ENCODE peak calls at places on chromosomes 12 and 14, in six cellular contexts. One of them, this sample, is unnamed.

GRCh38 chr14:104092931-104093365 is 7.4 kb downstream of the ASPG start:
- DNase-seq in neural progenitor cell: no peak
- DNase-seq in breast epithelium: no peak
- DNase-seq in osteocyte: no peak
- DNase-seq in mucosa of descending colon: no peak
- DNase-seq in upper lobe of right lung: peak
- DNase-seq in this sample: no peak

GRCh38 chr14:70793637-70794036 is 15.7 kb downstream of the MAP3K9 start:
- DNase-seq in osteocyte: no peak
- DNase-seq in breast epithelium: no peak
- DNase-seq in neural progenitor cell: no peak
- DNase-seq in mucosa of descending colon: no peak
- DNase-seq in upper lobe of right lung: no peak
- DNase-seq in this sample: no peak

GRCh38 chr12:176321-177181 is 37.4 kb downstream of the SLC6A12 start:
- DNase-seq in neural progenitor cell: no peak
- DNase-seq in osteocyte: no peak
- DNase-seq in upper lobe of right lung: no peak
- DNase-seq in breast epithelium: no peak
- DNase-seq in mucosa of descending colon: peak
- DNase-seq in this sample: no peak

GRCh38 chr14:77260199-77260598 is 10.8 kb downstream of the NGB start:
- DNase-seq in osteocyte: no peak
- DNase-seq in mucosa of descending colon: no peak
- DNase-seq in breast epithelium: no peak
- DNase-seq in neural progenitor cell: no peak
- DNase-seq in upper lobe of right lung: no peak
- DNase-seq in this sample: no peak

GRCh38 chr14:103045387-103045869 is 11.9 kb downstream of the CDC42BPB start:
- DNase-seq in upper lobe of right lung: no peak
- DNase-seq in osteocyte: no peak
- DNase-seq in mucosa of descending colon: no peak
- DNase-seq in breast epithelium: no peak
- DNase-seq in neural progenitor cell: no peak
- DNase-seq in this sample: no peak

GRCh38 chr12:129997239-129997638 is 93.4 kb upstream of the TMEM132D start:
- DNase-seq in breast epithelium: no peak
- DNase-seq in upper lobe of right lung: no peak
- DNase-seq in mucosa of descending colon: no peak
- DNase-seq in osteocyte: no peak
- DNase-seq in neural progenitor cell: no peak
- DNase-seq in this sample: no peak

GRCh38 chr14:65259000-65259399 is 153.5 kb upstream of the FUT8 start:
- DNase-seq in upper lobe of right lung: no peak
- DNase-seq in neural progenitor cell: no peak
- DNase-seq in osteocyte: no peak
- DNase-seq in mucosa of descending colon: no peak
- DNase-seq in breast epithelium: no peak
- DNase-seq in this sample: no peak

GRCh38 chr14:89185919-89186849 is 230.8 kb downstream of the FOXN3 start:
- DNase-seq in neural progenitor cell: peak
- DNase-seq in mucosa of descending colon: no peak
- DNase-seq in osteocyte: no peak
- DNase-seq in breast epithelium: no peak
- DNase-seq in upper lobe of right lung: no peak
- DNase-seq in this sample: no peak

GRCh38 chr12:6295187-6295811 is 15.2 kb upstream of the PLEKHG6 start:
- DNase-seq in neural progenitor cell: no peak
- DNase-seq in upper lobe of right lung: no peak
- DNase-seq in mucosa of descending colon: peak
- DNase-seq in breast epithelium: peak
- DNase-seq in osteocyte: no peak
- DNase-seq in this sample: no peak

GRCh38 chr14:55333785-55334485 is 62.7 kb downstream of the FBXO34 start:
- DNase-seq in osteocyte: no peak
- DNase-seq in mucosa of descending colon: no peak
- DNase-seq in upper lobe of right lung: no peak
- DNase-seq in neural progenitor cell: no peak
- DNase-seq in breast epithelium: no peak
- DNase-seq in this sample: no peak

GRCh38 chr14:103006106-103006505 is 51.2 kb downstream of the CDC42BPB start:
- DNase-seq in mucosa of descending colon: no peak
- DNase-seq in neural progenitor cell: no peak
- DNase-seq in osteocyte: no peak
- DNase-seq in upper lobe of right lung: no peak
- DNase-seq in breast epithelium: no peak
- DNase-seq in this sample: no peak

GRCh38 chr12:105986779-105987686 is 151.7 kb downstream of the NUAK1 start:
- DNase-seq in neural progenitor cell: no peak
- DNase-seq in osteocyte: no peak
- DNase-seq in breast epithelium: no peak
- DNase-seq in upper lobe of right lung: no peak
- DNase-seq in mucosa of descending colon: no peak
- DNase-seq in this sample: no peak

GRCh38 chr12:116303929-116304328 is 26.4 kb upstream of the MED13L start:
- DNase-seq in breast epithelium: no peak
- DNase-seq in upper lobe of right lung: no peak
- DNase-seq in mucosa of descending colon: no peak
- DNase-seq in osteocyte: no peak
- DNase-seq in neural progenitor cell: no peak
- DNase-seq in this sample: no peak

GRCh38 chr12:1350055-1350933 is 244.1 kb downstream of the FBXL14 start:
- DNase-seq in mucosa of descending colon: no peak
- DNase-seq in osteocyte: no peak
- DNase-seq in neural progenitor cell: no peak
- DNase-seq in upper lobe of right lung: no peak
- DNase-seq in breast epithelium: no peak
- DNase-seq in this sample: no peak

GRCh38 chr12:52735106-52735505 is 31.8 kb upstream of the KRT77 start:
- DNase-seq in mucosa of descending colon: no peak
- DNase-seq in osteocyte: no peak
- DNase-seq in upper lobe of right lung: no peak
- DNase-seq in neural progenitor cell: no peak
- DNase-seq in breast epithelium: no peak
- DNase-seq in this sample: no peak

GRCh38 chr12:4274396-4274959 is 916 bp downstream of the CCND2 start:
- DNase-seq in mucosa of descending colon: peak
- DNase-seq in osteocyte: peak
- DNase-seq in upper lobe of right lung: no peak
- DNase-seq in neural progenitor cell: peak
- DNase-seq in breast epithelium: no peak
- DNase-seq in this sample: no peak

GRCh38 chr14:105255021-105255507 is 6.7 kb downstream of the BTBD6 start:
- DNase-seq in upper lobe of right lung: peak
- DNase-seq in neural progenitor cell: no peak
- DNase-seq in mucosa of descending colon: no peak
- DNase-seq in osteocyte: no peak
- DNase-seq in breast epithelium: no peak
- DNase-seq in this sample: no peak

GRCh38 chr14:37620856-37621255 is 25.4 kb downstream of the TTC6 start:
- DNase-seq in neural progenitor cell: no peak
- DNase-seq in osteocyte: no peak
- DNase-seq in breast epithelium: no peak
- DNase-seq in mucosa of descending colon: no peak
- DNase-seq in upper lobe of right lung: no peak
- DNase-seq in this sample: no peak

GRCh38 chr14:20797159-20797558 is 5.5 kb downstream of the RNASE1 start:
- DNase-seq in mucosa of descending colon: no peak
- DNase-seq in osteocyte: no peak
- DNase-seq in breast epithelium: no peak
- DNase-seq in upper lobe of right lung: no peak
- DNase-seq in neural progenitor cell: no peak
- DNase-seq in this sample: no peak

GRCh38 chr14:29710015-29710414 is 217.6 kb downstream of the PRKD1 start:
- DNase-seq in osteocyte: no peak
- DNase-seq in breast epithelium: no peak
- DNase-seq in mucosa of descending colon: no peak
- DNase-seq in upper lobe of right lung: no peak
- DNase-seq in neural progenitor cell: peak
- DNase-seq in this sample: no peak
- TF ChIP-seq CTCF in osteocyte: peak
- TF ChIP-seq CTCF in breast epithelium: no peak
- TF ChIP-seq CTCF in mucosa of descending colon: no peak
- TF ChIP-seq CTCF in upper lobe of right lung: peak
- TF ChIP-seq CTCF in neural progenitor cell: peak
- TF ChIP-seq CTCF in this sample: peak

GRCh38 chr14:99871771-99872170 is 78.6 kb downstream of the EML1 start:
- DNase-seq in breast epithelium: no peak
- DNase-seq in osteocyte: no peak
- DNase-seq in neural progenitor cell: peak
- DNase-seq in upper lobe of right lung: no peak
- DNase-seq in mucosa of descending colon: no peak
- DNase-seq in this sample: no peak

GRCh38 chr14:99875421-99875820 is 82.2 kb downstream of the EML1 start:
- DNase-seq in neural progenitor cell: no peak
- DNase-seq in osteocyte: no peak
- DNase-seq in upper lobe of right lung: no peak
- DNase-seq in breast epithelium: no peak
- DNase-seq in mucosa of descending colon: no peak
- DNase-seq in this sample: no peak

GRCh38 chr14:99870617-99871016 is 77.4 kb downstream of the EML1 start:
- DNase-seq in upper lobe of right lung: no peak
- DNase-seq in mucosa of descending colon: no peak
- DNase-seq in neural progenitor cell: no peak
- DNase-seq in osteocyte: no peak
- DNase-seq in breast epithelium: no peak
- DNase-seq in this sample: no peak

GRCh38 chr14:99873653-99874052 is 80.4 kb downstream of the EML1 start:
- DNase-seq in neural progenitor cell: no peak
- DNase-seq in breast epithelium: no peak
- DNase-seq in osteocyte: no peak
- DNase-seq in upper lobe of right lung: no peak
- DNase-seq in mucosa of descending colon: no peak
- DNase-seq in this sample: no peak

DNA sequence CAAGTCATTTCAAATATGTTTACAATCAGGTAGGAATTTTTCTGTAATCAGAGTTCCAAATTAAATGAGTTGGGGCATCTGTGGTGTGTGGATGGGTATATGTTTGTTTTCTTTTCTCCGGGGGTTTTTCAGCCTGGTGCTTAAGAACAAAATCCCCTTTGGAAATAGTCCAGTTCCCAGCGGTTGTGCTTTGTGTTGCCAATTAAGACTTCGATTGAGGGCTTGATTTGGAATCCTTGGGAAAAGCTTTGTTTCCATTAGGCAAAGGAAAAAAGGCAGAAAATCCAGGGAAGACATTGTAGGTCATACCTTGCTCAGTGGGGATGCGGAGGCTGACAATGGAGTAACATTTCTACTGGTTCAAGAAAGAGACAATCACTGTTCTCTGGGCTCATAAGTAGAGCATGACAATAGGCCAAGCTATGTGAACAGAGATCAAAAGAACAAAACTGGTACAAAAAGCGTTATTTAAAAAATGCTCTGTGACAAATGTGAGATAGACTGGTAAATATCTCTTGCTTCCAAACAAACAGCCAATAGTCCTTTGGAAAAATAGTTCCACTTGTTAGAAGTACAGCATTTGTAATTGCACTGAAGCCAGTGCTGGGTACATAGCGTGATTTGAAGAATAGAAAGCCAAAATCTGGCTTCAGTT is 79.7 kb downstream of the EML1 start:
- DNase-seq in mucosa of descending colon: no peak
- DNase-seq in breast epithelium: no peak
- DNase-seq in neural progenitor cell: peak
- DNase-seq in osteocyte: no peak
- DNase-seq in upper lobe of right lung: no peak
- DNase-seq in this sample: no peak
- TF ChIP-seq CTCF in mucosa of descending colon: no peak
- TF ChIP-seq CTCF in breast epithelium: no peak
- TF ChIP-seq CTCF in neural progenitor cell: no peak
- TF ChIP-seq CTCF in osteocyte: no peak
- TF ChIP-seq CTCF in upper lobe of right lung: no peak
- TF ChIP-seq CTCF in this sample: no peak

DNA sequence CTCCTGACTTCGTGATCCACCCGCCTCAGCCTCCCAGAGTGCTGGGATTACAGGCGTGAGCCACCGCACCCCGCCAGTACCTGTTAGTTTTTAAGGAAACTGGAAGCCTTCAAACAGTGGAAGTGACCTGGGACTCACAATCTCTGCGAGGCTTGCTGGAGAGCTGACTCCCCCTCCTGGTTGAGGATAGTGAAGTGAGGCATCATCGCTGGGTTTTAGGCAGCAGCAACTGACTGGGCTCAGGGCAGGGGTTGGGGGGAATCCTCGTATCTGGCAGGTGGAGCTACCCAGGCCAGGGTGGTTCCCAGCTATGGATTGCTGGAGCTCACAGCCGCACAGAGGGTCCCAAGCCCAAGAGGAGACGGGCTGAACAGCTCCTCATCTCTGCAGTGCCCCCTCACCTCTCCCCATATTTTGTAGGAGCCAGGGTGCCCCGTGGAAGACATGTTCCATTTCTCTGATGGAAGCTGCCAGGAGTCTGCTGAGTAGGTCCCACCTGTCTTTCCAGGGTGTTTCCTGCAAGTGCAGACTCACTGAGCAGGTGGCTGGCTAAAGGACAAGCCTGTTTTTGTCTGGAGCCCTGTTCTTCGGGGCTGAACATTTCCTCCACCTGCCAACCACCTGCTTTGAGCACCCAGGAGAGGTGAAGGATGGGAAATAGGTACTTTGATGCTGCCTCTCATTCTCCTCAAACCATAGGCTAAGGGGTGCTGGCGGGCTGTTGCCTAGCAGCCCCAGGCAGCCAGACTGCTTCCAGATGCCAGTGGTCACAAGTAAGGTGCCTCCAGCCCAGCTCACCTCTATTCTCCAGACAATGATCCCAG is 3.1 kb downstream of the AVIL start:
- DNase-seq in upper lobe of right lung: peak
- DNase-seq in neural progenitor cell: peak
- DNase-seq in breast epithelium: no peak
- DNase-seq in mucosa of descending colon: no peak
- DNase-seq in osteocyte: no peak
- DNase-seq in this sample: no peak
- TF ChIP-seq CTCF in upper lobe of right lung: no peak
- TF ChIP-seq CTCF in neural progenitor cell: peak
- TF ChIP-seq CTCF in breast epithelium: no peak
- TF ChIP-seq CTCF in mucosa of descending colon: no peak
- TF ChIP-seq CTCF in osteocyte: no peak
- TF ChIP-seq CTCF in this sample: peak

GRCh38 chr14:63996016-63996415 is 143.2 kb downstream of the SYNE2 start:
- DNase-seq in osteocyte: no peak
- DNase-seq in mucosa of descending colon: no peak
- DNase-seq in breast epithelium: no peak
- DNase-seq in neural progenitor cell: no peak
- DNase-seq in upper lobe of right lung: no peak
- DNase-seq in this sample: no peak

GRCh38 chr14:63995285-63995684 is 142.5 kb downstream of the SYNE2 start:
- DNase-seq in breast epithelium: no peak
- DNase-seq in mucosa of descending colon: no peak
- DNase-seq in osteocyte: no peak
- DNase-seq in upper lobe of right lung: no peak
- DNase-seq in neural progenitor cell: no peak
- DNase-seq in this sample: no peak

GRCh38 chr14:63991833-63992232 is 139.0 kb downstream of the SYNE2 start:
- DNase-seq in neural progenitor cell: no peak
- DNase-seq in osteocyte: no peak
- DNase-seq in breast epithelium: no peak
- DNase-seq in mucosa of descending colon: no peak
- DNase-seq in upper lobe of right lung: no peak
- DNase-seq in this sample: no peak

GRCh38 chr14:63992858-63993257 is 140.1 kb downstream of the SYNE2 start:
- DNase-seq in neural progenitor cell: no peak
- DNase-seq in breast epithelium: peak
- DNase-seq in osteocyte: no peak
- DNase-seq in mucosa of descending colon: no peak
- DNase-seq in upper lobe of right lung: no peak
- DNase-seq in this sample: no peak

GRCh38 chr14:63993992-63994391 is 141.2 kb downstream of the SYNE2 start:
- DNase-seq in neural progenitor cell: no peak
- DNase-seq in osteocyte: no peak
- DNase-seq in breast epithelium: no peak
- DNase-seq in upper lobe of right lung: no peak
- DNase-seq in mucosa of descending colon: no peak
- DNase-seq in this sample: no peak
- TF ChIP-seq CTCF in neural progenitor cell: no peak
- TF ChIP-seq CTCF in osteocyte: peak
- TF ChIP-seq CTCF in breast epithelium: no peak
- TF ChIP-seq CTCF in upper lobe of right lung: peak
- TF ChIP-seq CTCF in mucosa of descending colon: no peak
- TF ChIP-seq CTCF in this sample: peak

This sample was measured in D721Med.